ENCODE peak calls at places on chromosome 15, in nine cellular contexts. Z is amniotic stem cell; V is T-helper 1 cell; G is cardiac muscle cell; L is amygdala; B is activated CD4-positive, alpha-beta T cell treated with anti-CD3 and anti-CD28 coated beads for 1 hour; Y is cardiac fibroblast; E is GM12891; N is non-pigmented ciliary epithelial cell. T is an unnamed sample.

GRCh38 chr15:87940763-87941162 is 315.8 kb downstream of the NTRK3 start:
- DNase-seq in Z (no peak), V (no peak), G (no peak), L (no peak), B (no peak), Y (peak; percentile 7), E (no peak), N (no peak), T (no peak)

GRCh38 chr15:87827126-87827525 is 429.4 kb downstream of the NTRK3 start:
- DNase-seq in Z (no peak), V (no peak), G (no peak), L (no peak), B (no peak), Y (peak; percentile 31), E (no peak), N (no peak), T (no peak)

GRCh38 chr15:77508541-77509505 is 88.1 kb downstream of the HMG20A start:
- DNase-seq in Z (no peak), V (no peak), G (no peak), L (no peak), B (no peak), Y (peak; percentile 54), E (no peak), N (no peak), T (no peak)

GRCh38 chr15:85380860-85381535 is 595 bp downstream of the AKAP13 start:
- DNase-seq in Z (peak; percentile 39), V (peak; percentile 33), G (peak; percentile 72), L (no peak), B (peak; percentile 33), Y (no peak), E (peak; percentile 30), N (no peak), T (no peak)

GRCh38 chr15:91101356-91101920 is 1.4 kb downstream of the SV2B start:
- DNase-seq in Z (no peak), V (no peak), G (no peak), L (no peak), B (no peak), Y (no peak), E (no peak), N (no peak), T (no peak)

GRCh38 chr15:101070502-101071273 is 151.5 kb downstream of the LRRK1 start:
- DNase-seq in Z (peak; percentile 56), V (peak; percentile 17), G (no peak), L (no peak), B (no peak), Y (peak; percentile 92), E (no peak), N (peak; percentile 63), T (peak; percentile 52)

GRCh38 chr15:24764375-24765171 is 89.0 kb downstream of the NPAP1 start:
- DNase-seq in Z (no peak), V (no peak), G (no peak), L (no peak), B (no peak), Y (no peak), E (no peak), N (no peak), T (no peak)

GRCh38 chr15:38904298-38904697 is 339.7 kb upstream of the RASGRP1 start:
- DNase-seq in Z (no peak), V (no peak), G (no peak), L (no peak), B (no peak), Y (no peak), E (no peak), N (no peak), T (no peak)

GRCh38 chr15:76341366-76342045 is 4.9 kb downstream of the ISL2 start:
- DNase-seq in Z (no peak), V (peak; percentile 11), G (peak; percentile 23), L (no peak), B (no peak), Y (no peak), E (no peak), N (no peak), T (no peak)

GRCh38 chr15:57610130-57610529 is 18.4 kb downstream of the MYZAP start:
- DNase-seq in Z (peak; percentile 5), V (no peak), G (no peak), L (no peak), B (no peak), Y (peak; percentile 31), E (no peak), N (peak; percentile 20), T (no peak)

GRCh38 chr15:63348392-63348791 is 33.3 kb downstream of the CA12 start:
- DNase-seq in Z (peak; percentile 56), V (no peak), G (no peak), L (peak; percentile 39), B (no peak), Y (peak; percentile 87), E (no peak), N (no peak), T (no peak)

GRCh38 chr15:83323296-83323711 is 38.8 kb upstream of the BNC1 start:
- DNase-seq in Z (peak; percentile 54), V (no peak), G (no peak), L (no peak), B (no peak), Y (peak; percentile 89), E (no peak), N (peak; percentile 88), T (peak; percentile 83)

T was measured in AG04449.